ENCODE peak calls at places on chromosomes 3 and 15, in nine cellular contexts. C is heart right ventricle; Z is colonic mucosa; Q is left ventricle myocardium inferior; B is SK-N-SH; E is CD4-positive, CD25-positive, alpha-beta regulatory T cell; M is HCT116; S is heart left ventricle; R is mammary epithelial cell. D is an unnamed sample. For H3K27me3 and H3K4me1, the result is how much of the 10 kb centered on the place peaks cover.

GRCh38 chr15:33111051-33111451 is 83.5 kb downstream of the FMN1 start:
- DNase-seq in C (no peak), Z (no peak), Q (no peak), B (no peak), E (no peak), M (no peak), S (no peak), R (no peak), D (no peak)

GRCh38 chr15:39332846-39333245 is 248.0 kb upstream of the THBS1 start:
- DNase-seq in C (no peak), Z (no peak), Q (no peak), B (no peak), E (no peak), M (no peak), S (no peak), R (no peak), D (no peak)

GRCh38 chr3:49111347-49111746 is 6.8 kb upstream of the QARS1 start:
- DNase-seq in C (no peak), Z (no peak), Q (no peak), B (no peak), E (no peak), M (no peak), S (no peak), R (no peak), D (no peak)

GRCh38 chr15:69092159-69092558 is 68.3 kb upstream of the GLCE start:
- DNase-seq in C (no peak), Z (no peak), Q (no peak), B (no peak), E (no peak), M (no peak), S (no peak), R (peak), D (no peak)

GRCh38 chr3:71510485-71510884 is 73.0 kb downstream of the FOXP1 start:
- DNase-seq in C (no peak), Z (no peak), Q (no peak), B (no peak), E (no peak), M (no peak), S (no peak), R (no peak), D (no peak)

GRCh38 chr15:54119056-54119455 is 140.8 kb downstream of the UNC13C start:
- DNase-seq in C (no peak), Z (no peak), Q (no peak), B (no peak), E (no peak), M (no peak), S (no peak), R (no peak), D (no peak)

GRCh38 chr3:42660898-42661297 is 7.4 kb downstream of the ZBTB47 start:
- DNase-seq in C (no peak), Z (no peak), Q (no peak), B (no peak), E (no peak), M (no peak), S (no peak), R (no peak), D (no peak)

GRCh38 chr3:131976448-131976847 is 58.4 kb downstream of the CPNE4 start:
- DNase-seq in C (no peak), Z (no peak), Q (no peak), B (no peak), E (no peak), M (no peak), S (no peak), R (no peak), D (no peak)

GRCh38 chr15:66677336-66677735 is 24.7 kb upstream of the SMAD6 start:
- DNase-seq in C (no peak), Z (no peak), Q (no peak), B (no peak), E (no peak), M (no peak), S (no peak), R (no peak), D (no peak)

GRCh38 chr3:183122257-183122932 is 23.1 kb upstream of the MCCC1 start:
- DNase-seq in C (no peak), Z (no peak), Q (no peak), B (peak), E (peak), M (peak), S (no peak), R (peak), D (no peak)

GRCh38 chr3:50154840-50155490 is at the start of gene SEMA3F:
- DNase-seq in C (peak), Z (peak), Q (peak), B (peak), E (peak), M (no peak), S (peak), R (peak), D (peak)

GRCh38 chr3:9807981-9808344 is 2.1 kb upstream of the TTLL3 start:
- DNase-seq in C (no peak), Z (no peak), Q (no peak), B (no peak), E (no peak), M (no peak), S (no peak), R (no peak), D (no peak)
- H3K27ac ChIP-seq in C (no peak), Z (no peak), Q (no peak), B (no peak), E (peak), M (peak), S (no peak), R (no peak), D (peak)

DNA sequence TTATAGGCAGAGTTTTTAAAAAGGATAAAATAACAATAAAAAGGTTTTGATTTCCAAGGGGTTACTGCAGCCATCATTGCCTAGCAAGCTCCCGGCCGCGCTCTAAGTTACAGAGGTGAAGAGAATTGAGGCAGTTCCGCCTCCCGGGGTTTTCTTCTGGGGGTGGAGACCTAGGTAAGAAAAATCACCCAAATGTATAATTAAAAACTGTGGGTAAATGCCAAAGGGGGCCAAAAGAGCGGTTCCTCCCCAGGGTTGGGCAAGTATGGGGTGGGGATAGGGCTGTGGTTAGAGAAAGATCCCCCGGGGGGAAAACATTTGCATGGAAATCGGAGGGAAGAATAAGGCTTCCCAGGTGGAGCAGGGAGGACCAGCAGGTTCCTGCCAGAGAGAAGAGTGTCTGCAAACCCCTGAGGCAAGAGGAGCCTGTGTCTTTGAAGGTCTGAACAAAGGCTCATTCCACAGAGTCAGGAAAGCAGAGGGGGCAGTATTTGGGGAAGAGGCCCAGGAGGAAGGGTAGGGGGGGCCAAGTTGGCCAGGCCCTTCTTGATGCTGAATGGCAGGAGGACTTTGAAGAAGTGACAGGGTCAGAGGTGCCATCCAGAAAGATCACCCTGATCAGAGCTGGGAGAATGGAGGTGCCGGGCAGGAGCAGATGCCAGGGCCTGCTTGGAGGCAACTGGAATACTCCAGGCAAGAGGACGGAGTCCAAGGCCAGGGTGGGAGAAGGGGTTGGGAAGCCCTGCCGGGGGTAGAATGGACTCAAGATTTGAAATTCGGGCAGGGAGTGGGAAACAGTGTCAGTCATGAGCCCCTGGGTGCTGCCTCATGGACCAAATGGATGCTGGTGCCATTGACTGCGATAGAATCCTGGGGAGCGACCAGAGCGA is 152.9 kb upstream of the RGMA start:
- DNase-seq in C (no peak), Z (no peak), Q (no peak), B (no peak), E (no peak), M (no peak), S (no peak), R (no peak), D (no peak)
- H3K27me3 ChIP-seq in C (under half), Z (under half), Q (under half), B (under half), E (under half), M (under half), S (under half), R (under half), D (under half)

GRCh38 chr3:73210759-73211158 is 149.3 kb downstream of the EBLN2 start:
- DNase-seq in C (no peak), Z (no peak), Q (no peak), B (no peak), E (no peak), M (no peak), S (no peak), R (no peak), D (no peak)
- H3K4me1 ChIP-seq in C (under half), Z (under half), Q (under half), B (under half), E (under half), M (under half), S (under half), R (under half), D (under half)

GRCh38 chr3:57949344-57949743 is 58.9 kb upstream of the FLNB start:
- DNase-seq in C (no peak), Z (no peak), Q (no peak), B (no peak), E (no peak), M (no peak), S (no peak), R (no peak), D (no peak)

GRCh38 chr3:57949779-57950618 is 58.2 kb upstream of the FLNB start:
- DNase-seq in C (no peak), Z (no peak), Q (peak), B (no peak), E (no peak), M (peak), S (peak), R (peak), D (no peak)

GRCh38 chr3:57946970-57947381 is 61.2 kb upstream of the FLNB start:
- DNase-seq in C (no peak), Z (no peak), Q (no peak), B (no peak), E (no peak), M (no peak), S (no peak), R (no peak), D (no peak)

GRCh38 chr3:57948782-57949242 is 59.4 kb upstream of the FLNB start:
- DNase-seq in C (no peak), Z (no peak), Q (no peak), B (no peak), E (no peak), M (no peak), S (no peak), R (peak), D (no peak)

GRCh38 chr3:57948080-57948671 is 60.0 kb upstream of the FLNB start:
- DNase-seq in C (no peak), Z (no peak), Q (no peak), B (no peak), E (no peak), M (no peak), S (no peak), R (no peak), D (no peak)
- H3K27ac ChIP-seq in C (no peak), Z (no peak), Q (no peak), B (no peak), E (no peak), M (no peak), S (no peak), R (no peak), D (no peak)

GRCh38 chr3:55491296-55491816 is 4.2 kb upstream of the WNT5A start:
- DNase-seq in C (no peak), Z (peak), Q (no peak), B (no peak), E (no peak), M (no peak), S (no peak), R (peak), D (no peak)

GRCh38 chr3:55492976-55493375 is 5.9 kb upstream of the WNT5A start:
- DNase-seq in C (no peak), Z (no peak), Q (no peak), B (no peak), E (no peak), M (no peak), S (no peak), R (no peak), D (no peak)

GRCh38 chr3:55489804-55490132 is 2.7 kb upstream of the WNT5A start:
- DNase-seq in C (no peak), Z (peak), Q (peak), B (no peak), E (no peak), M (no peak), S (no peak), R (no peak), D (no peak)

GRCh38 chr3:55488398-55489055 is 1.4 kb upstream of the WNT5A start:
- DNase-seq in C (peak), Z (peak), Q (peak), B (peak), E (no peak), M (no peak), S (peak), R (peak), D (peak)

DNA sequence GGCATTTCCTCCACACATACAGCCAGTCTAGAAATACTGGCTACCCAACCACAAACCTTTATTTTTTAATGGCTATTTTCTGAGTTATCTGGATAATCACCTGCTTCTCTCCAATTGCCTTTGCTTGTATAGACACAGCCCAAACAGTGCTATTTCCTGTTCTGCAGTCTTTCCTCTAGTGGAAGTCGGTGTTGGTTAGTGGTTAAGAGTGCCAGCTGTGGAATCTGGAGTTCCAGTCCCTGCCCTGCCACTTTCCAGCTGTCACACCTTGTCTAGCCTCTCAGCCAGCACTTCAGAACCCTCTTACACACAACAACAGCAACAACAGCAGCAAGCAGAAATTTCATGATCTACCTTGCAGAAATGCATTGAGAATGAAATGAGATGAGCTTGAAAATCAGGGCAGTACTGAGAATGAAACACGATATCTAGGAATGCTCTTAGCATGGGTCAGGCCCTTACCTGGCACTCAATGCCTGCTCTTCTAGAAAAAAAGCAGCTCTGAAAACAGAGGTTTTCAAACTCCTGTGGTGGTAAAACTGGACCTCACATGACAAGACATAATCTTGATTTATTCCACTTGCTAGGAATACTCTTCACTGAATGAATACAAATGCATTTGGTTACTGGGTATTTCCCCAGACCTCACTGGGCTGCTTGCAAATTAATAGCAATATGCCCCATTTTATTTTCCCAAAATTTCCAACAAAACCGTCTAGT is 3.2 kb upstream of the WNT5A start:
- DNase-seq in C (no peak), Z (no peak), Q (no peak), B (no peak), E (no peak), M (no peak), S (no peak), R (no peak), D (no peak)
- H3K27me3 ChIP-seq in C (under half), Z (under half), Q (half or more), B (under half), E (under half), M (under half), S (under half), R (under half), D (under half)